ENCODE peak calls at places on chromosome 10, in four cellular contexts. E is IMR-90, K is trophoblast cell, F is neuronal stem cell. W is an unnamed sample.

GRCh38 chr10:133161486-133162051 is 1.6 kb downstream of the KNDC1 start:
- DNase-seq in K (peak; percentile 20), F (no peak), E (no peak), W (no peak)

GRCh38 chr10:86261933-86262665 is 104.5 kb downstream of the GRID1 start:
- DNase-seq in F (no peak), K (peak; percentile 28), E (no peak), W (peak; percentile 76)

GRCh38 chr10:114174462-114175190 is 623 bp upstream of the CCDC186 start:
- DNase-seq in K (peak; percentile 41), E (peak; percentile 39), F (no peak), W (peak; percentile 58)

GRCh38 chr10:80408198-80409085 is at the start of gene PRXL2A:
- DNase-seq in F (peak; percentile 85), K (peak; percentile 50), E (no peak), W (peak; percentile 92)

GRCh38 chr10:60942604-60943269 is 1.2 kb downstream of the RHOBTB1 start:
- DNase-seq in F (no peak), K (peak; percentile 49), E (peak; percentile 31), W (no peak)

GRCh38 chr10:118017850-118018249 is 28.9 kb downstream of the RAB11FIP2 start:
- DNase-seq in F (peak; percentile 70), K (peak; percentile 74), E (no peak), W (peak; percentile 46)

GRCh38 chr10:90047243-90047729 is 345.9 kb downstream of the KIF20B start:
- DNase-seq in F (no peak), E (no peak), K (no peak), W (no peak)

GRCh38 chr10:100501423-100501822 is 18.2 kb downstream of the SEC31B start:
- DNase-seq in F (no peak), K (no peak), E (peak; percentile 54), W (no peak)

GRCh38 chr10:77513783-77514331 is 123.8 kb downstream of the KCNMA1 start:
- DNase-seq in K (no peak), F (no peak), E (peak; percentile 91), W (peak; percentile 58)

GRCh38 chr10:88152720-88153119 is 289.3 kb downstream of the PTEN start:
- DNase-seq in E (peak; percentile 97), K (peak; percentile 41), F (no peak), W (no peak)

GRCh38 chr10:125720002-125720382 is 483 bp downstream of the EDRF1 start:
- DNase-seq in F (no peak), E (peak; percentile 3), K (no peak), W (no peak)

GRCh38 chr10:104333728-104334373 is 4.4 kb downstream of the ITPRIP start:
- DNase-seq in F (no peak), K (no peak), E (no peak), W (no peak)

GRCh38 chr10:113681533-113682470 is 2.1 kb downstream of the CASP7 start:
- DNase-seq in K (no peak), E (no peak), F (no peak), W (no peak)

GRCh38 chr10:34697366-34698247 is 117.5 kb downstream of the PARD3 start:
- DNase-seq in F (no peak), K (no peak), E (no peak), W (no peak)

GRCh38 chr10:34698979-34699378 is 116.1 kb downstream of the PARD3 start:
- DNase-seq in K (peak; percentile 47), E (peak; percentile 47), F (no peak), W (no peak)

GRCh38 chr10:34699904-34700303 is 115.2 kb downstream of the PARD3 start:
- DNase-seq in K (no peak), E (no peak), F (no peak), W (no peak)

GRCh38 chr10:34696423-34696822 is 118.7 kb downstream of the PARD3 start:
- DNase-seq in K (no peak), F (no peak), E (peak; percentile 84), W (no peak)

GRCh38 chr10:34698248-34698831 is 116.8 kb downstream of the PARD3 start:
- DNase-seq in F (no peak), E (no peak), K (no peak), W (no peak)
- H2BK5ac ChIP-seq in F (no peak overlapping the region), E (no peak overlapping the region), K (no peak overlapping the region), W (no peak overlapping the region)

GRCh38 chr10:121579656-121580055 is 18.6 kb downstream of the FGFR2 start:
- DNase-seq in E (no peak), F (no peak), K (peak; percentile 77), W (peak; percentile 53)

GRCh38 chr10:121576139-121576538 is 22.1 kb downstream of the FGFR2 start:
- DNase-seq in K (no peak), F (no peak), E (no peak), W (no peak)

GRCh38 chr10:121578298-121578697 is 19.9 kb downstream of the FGFR2 start:
- DNase-seq in F (no peak), K (no peak), E (no peak), W (no peak)

GRCh38 chr10:121578965-121579364 is 19.3 kb downstream of the FGFR2 start:
- DNase-seq in E (no peak), K (no peak), F (no peak), W (no peak)

GRCh38 chr10:121577568-121577967 is 20.7 kb downstream of the FGFR2 start:
- DNase-seq in F (no peak), E (no peak), K (no peak), W (no peak)
- H2AK5ac ChIP-seq in F (no peak overlapping the region), E (no peak overlapping the region), K (no peak overlapping the region), W (no peak overlapping the region)

GRCh38 chr10:42476101-42476500 is 162.3 kb downstream of the ZNF33B start:
- DNase-seq in K (no peak), F (no peak), E (no peak), W (no peak)
- H2AFZ ChIP-seq in K (no peak overlapping the region), F (no peak overlapping the region), E (peak overlapping the region; percentile 57), W (no peak overlapping the region)

DNA sequence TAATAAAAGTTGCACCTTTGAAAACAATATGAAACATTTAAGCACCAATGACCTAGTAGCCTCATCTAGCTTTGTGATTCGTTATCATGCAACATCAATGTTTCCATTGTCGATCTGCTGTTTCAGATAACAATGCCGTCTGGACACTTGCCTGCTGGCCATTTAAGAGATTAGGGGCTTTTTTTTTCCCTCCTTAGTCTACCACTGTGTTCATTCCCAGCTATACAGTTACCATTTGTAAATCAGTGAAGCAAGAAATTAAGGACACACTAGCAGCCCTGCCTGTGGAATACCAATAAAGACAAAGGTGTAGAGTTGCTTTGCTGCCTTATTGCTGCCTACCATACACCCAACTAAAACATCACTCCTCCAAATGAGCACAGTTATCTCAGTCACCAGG is 37.6 kb upstream of the MYO3A start:
- DNase-seq in F (peak; percentile 44), E (no peak), K (no peak), W (no peak)
- H2BK5ac ChIP-seq in F (no peak overlapping the region), E (no peak overlapping the region), K (no peak overlapping the region), W (no peak overlapping the region)

GRCh38 chr10:79023489-79024162 is 45.1 kb upstream of the ZMIZ1 start:
- DNase-seq in K (no peak), E (no peak), F (no peak), W (no peak)
- H2AK5ac ChIP-seq in K (no peak overlapping the region), E (no peak overlapping the region), F (no peak overlapping the region), W (no peak overlapping the region)

DNA sequence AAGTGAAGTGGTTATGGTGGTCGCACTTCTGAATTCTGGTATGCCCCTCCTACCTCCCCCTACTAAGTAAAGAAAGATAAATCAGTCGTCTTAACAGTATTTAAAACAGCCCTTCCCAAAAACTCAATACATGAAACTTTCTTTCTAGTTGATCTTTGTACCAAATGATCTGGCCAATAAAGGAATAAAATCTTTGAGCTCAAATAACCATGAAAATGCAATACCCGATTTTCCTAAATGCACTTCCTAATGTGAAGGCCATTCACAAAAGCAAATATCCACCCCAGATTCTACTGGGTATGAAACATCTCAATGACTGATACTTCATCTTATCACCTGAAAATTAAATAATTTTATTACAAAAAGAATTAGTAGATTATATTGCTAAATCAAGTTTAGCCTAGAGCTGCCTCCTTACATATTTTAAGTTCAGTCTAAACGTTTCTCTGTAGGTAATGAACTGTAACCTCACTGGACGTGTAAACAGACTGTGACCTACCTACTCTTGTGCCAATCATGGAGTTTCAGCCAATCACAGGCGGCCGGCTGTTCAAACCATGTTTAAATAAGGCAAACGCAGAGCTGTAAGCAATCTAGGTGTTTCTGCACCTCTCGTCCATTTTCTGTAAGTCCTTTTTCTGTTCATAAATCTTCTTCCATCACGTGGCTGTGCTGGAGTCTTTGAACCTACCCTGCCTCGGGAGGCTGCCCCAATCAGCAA is 146.9 kb upstream of the AKR1E2 start:
- DNase-seq in E (no peak), K (no peak), F (no peak), W (no peak)
- H2AFZ ChIP-seq in E (no peak overlapping the region), K (no peak overlapping the region), F (no peak overlapping the region), W (no peak overlapping the region)

GRCh38 chr10:123375738-123376137 is 221.5 kb downstream of the BUB3 start:
- DNase-seq in K (no peak), F (no peak), E (no peak), W (no peak)
- H2BK5ac ChIP-seq in K (no peak overlapping the region), F (no peak overlapping the region), E (no peak overlapping the region), W (no peak overlapping the region)

GRCh38 chr10:35339946-35340345 is 3.6 kb downstream of the CCNY start:
- DNase-seq in F (no peak), K (peak; percentile 12), E (peak; percentile 39), W (no peak)
- H2AK5ac ChIP-seq in F (no peak overlapping the region), K (no peak overlapping the region), E (no peak overlapping the region), W (no peak overlapping the region)

GRCh38 chr10:109883859-109884771 is 39.2 kb downstream of the XPNPEP1 start:
- DNase-seq in E (peak; percentile 90), F (peak; percentile 90), K (peak; percentile 85), W (peak; percentile 95)
- H2AFZ ChIP-seq in E (peak overlapping the region; percentile 75), F (peak overlapping the region; percentile 80), K (peak overlapping the region; percentile 28), W (no peak overlapping the region)

GRCh38 chr10:75076387-75076786 is 35.1 kb upstream of the SAMD8 start:
- DNase-seq in F (no peak), E (no peak), K (no peak), W (peak; percentile 57)
- H2BK5ac ChIP-seq in F (no peak overlapping the region), E (no peak overlapping the region), K (no peak overlapping the region), W (no peak overlapping the region)

W was measured in H9.